ENCODE peak calls at places on chromosomes 6 and 20, in six cellular contexts. One of them, this sample, is unnamed.

GRCh38 chr20:47466193-47466592 is 35.5 kb upstream of the NCOA3 start:
- DNase-seq in activated CD8-positive, alpha-beta memory T cell treated with anti-CD3 and anti-CD28 coated beads, Interleukin-2, amount 10 ng/mL, durations not matched to agents 7 days and 5 days: no peak
- DNase-seq in naive thymus-derived CD8-positive, alpha-beta T cell: no peak
- DNase-seq in ovary: no peak
- DNase-seq in amniotic stem cell: no peak
- DNase-seq in T-cell: no peak
- DNase-seq in this sample: peak

GRCh38 chr20:58402305-58402704 is 13.3 kb downstream of the VAPB start:
- DNase-seq in activated CD8-positive, alpha-beta memory T cell treated with anti-CD3 and anti-CD28 coated beads, Interleukin-2, amount 10 ng/mL, durations not matched to agents 7 days and 5 days: no peak
- DNase-seq in naive thymus-derived CD8-positive, alpha-beta T cell: no peak
- DNase-seq in ovary: no peak
- DNase-seq in amniotic stem cell: no peak
- DNase-seq in T-cell: no peak
- DNase-seq in this sample: no peak

GRCh38 chr20:49951160-49951559 is 15.0 kb downstream of the RNF114 start:
- DNase-seq in activated CD8-positive, alpha-beta memory T cell treated with anti-CD3 and anti-CD28 coated beads, Interleukin-2, amount 10 ng/mL, durations not matched to agents 7 days and 5 days: no peak
- DNase-seq in naive thymus-derived CD8-positive, alpha-beta T cell: no peak
- DNase-seq in ovary: no peak
- DNase-seq in amniotic stem cell: peak
- DNase-seq in T-cell: no peak
- DNase-seq in this sample: no peak

GRCh38 chr20:15379897-15380296 is 1042.5 kb upstream of the FLRT3 start:
- DNase-seq in activated CD8-positive, alpha-beta memory T cell treated with anti-CD3 and anti-CD28 coated beads, Interleukin-2, amount 10 ng/mL, durations not matched to agents 7 days and 5 days: no peak
- DNase-seq in naive thymus-derived CD8-positive, alpha-beta T cell: no peak
- DNase-seq in ovary: no peak
- DNase-seq in amniotic stem cell: no peak
- DNase-seq in T-cell: no peak
- DNase-seq in this sample: no peak

GRCh38 chr20:56249244-56249955 is 868 bp downstream of the MC3R start:
- DNase-seq in activated CD8-positive, alpha-beta memory T cell treated with anti-CD3 and anti-CD28 coated beads, Interleukin-2, amount 10 ng/mL, durations not matched to agents 7 days and 5 days: no peak
- DNase-seq in naive thymus-derived CD8-positive, alpha-beta T cell: no peak
- DNase-seq in ovary: no peak
- DNase-seq in amniotic stem cell: no peak
- DNase-seq in T-cell: no peak
- DNase-seq in this sample: no peak

GRCh38 chr20:34941224-34941623 is 14.4 kb downstream of the GSS start:
- DNase-seq in activated CD8-positive, alpha-beta memory T cell treated with anti-CD3 and anti-CD28 coated beads, Interleukin-2, amount 10 ng/mL, durations not matched to agents 7 days and 5 days: no peak
- DNase-seq in naive thymus-derived CD8-positive, alpha-beta T cell: no peak
- DNase-seq in ovary: no peak
- DNase-seq in amniotic stem cell: no peak
- DNase-seq in T-cell: no peak
- DNase-seq in this sample: no peak

GRCh38 chr6:84547341-84547794 is 217.0 kb downstream of the TBX18 start:
- DNase-seq in activated CD8-positive, alpha-beta memory T cell treated with anti-CD3 and anti-CD28 coated beads, Interleukin-2, amount 10 ng/mL, durations not matched to agents 7 days and 5 days: no peak
- DNase-seq in naive thymus-derived CD8-positive, alpha-beta T cell: no peak
- DNase-seq in ovary: no peak
- DNase-seq in amniotic stem cell: no peak
- DNase-seq in T-cell: no peak
- DNase-seq in this sample: no peak

GRCh38 chr20:25087186-25087929 is 5.4 kb upstream of the VSX1 start:
- DNase-seq in activated CD8-positive, alpha-beta memory T cell treated with anti-CD3 and anti-CD28 coated beads, Interleukin-2, amount 10 ng/mL, durations not matched to agents 7 days and 5 days: no peak
- DNase-seq in naive thymus-derived CD8-positive, alpha-beta T cell: no peak
- DNase-seq in ovary: no peak
- DNase-seq in amniotic stem cell: no peak
- DNase-seq in T-cell: no peak
- DNase-seq in this sample: no peak

GRCh38 chr6:129767776-129768490 is 58.0 kb upstream of the ARHGAP18 start:
- DNase-seq in activated CD8-positive, alpha-beta memory T cell treated with anti-CD3 and anti-CD28 coated beads, Interleukin-2, amount 10 ng/mL, durations not matched to agents 7 days and 5 days: no peak
- DNase-seq in naive thymus-derived CD8-positive, alpha-beta T cell: no peak
- DNase-seq in ovary: no peak
- DNase-seq in amniotic stem cell: no peak
- DNase-seq in T-cell: no peak
- DNase-seq in this sample: no peak

This sample was measured in AG09319.